ENCODE peak calls at places on chromosomes 13 and 19, in ten cellular contexts. P is CD4-positive, alpha-beta memory T cell; H is GM23248; Y is tibial artery; J is MG63; Z is CD4-positive, CD25-positive, alpha-beta regulatory T cell; N is fibroblast of lung; U is H1; S is left ventricle myocardium inferior; K is CD8-positive, alpha-beta memory T cell. E is an unnamed sample.
A peak's percentile ranks its signal among the peaks of the same experiment; 100 is the strongest.

GRCh38 chr13:33284916-33285315 is 639 bp downstream of the STARD13 start:
- DNase-seq in P (no peak), H (peak; percentile 69), Y (no peak), J (no peak), Z (no peak), N (no peak), U (no peak), S (no peak), K (no peak), E (no peak)

GRCh38 chr13:41075034-41075433 is 13.7 kb downstream of the WBP4 start:
- DNase-seq in P (no peak), H (peak; percentile 69), Y (no peak), J (no peak), Z (peak; percentile 44), N (peak; percentile 69), U (no peak), S (no peak), K (peak; percentile 41), E (no peak)

GRCh38 chr19:52896431-52897148 is 845 bp downstream of the ZNF320 start:
- DNase-seq in P (no peak), H (peak; percentile 65), Y (no peak), J (peak; percentile 9), Z (no peak), N (peak; percentile 10), U (no peak), S (no peak), K (no peak), E (no peak)

GRCh38 chr13:113533441-113533840 is 42.9 kb upstream of the DCUN1D2 start:
- DNase-seq in P (no peak), H (no peak), Y (peak; percentile 28), J (no peak), Z (no peak), N (peak; percentile 36), U (no peak), S (no peak), K (no peak), E (no peak)

GRCh38 chr19:13982773-13983172 is 23.3 kb downstream of the RFX1 start:
- DNase-seq in P (no peak), H (no peak), Y (no peak), J (no peak), Z (no peak), N (no peak), U (no peak), S (no peak), K (no peak), E (no peak)

GRCh38 chr19:2081873-2082810 is 14.0 kb downstream of the MOB3A start:
- DNase-seq in P (peak; percentile 85), H (no peak), Y (no peak), J (no peak), Z (peak; percentile 79), N (no peak), U (no peak), S (no peak), K (peak; percentile 70), E (no peak)

GRCh38 chr19:1243768-1244692 is 2.5 kb downstream of the ATP5F1D start:
- DNase-seq in P (peak; percentile 84), H (peak; percentile 94), Y (peak; percentile 94), J (peak; percentile 83), Z (peak; percentile 87), N (peak; percentile 85), U (no peak), S (peak; percentile 87), K (peak; percentile 86), E (peak; percentile 89)

GRCh38 chr13:40438999-40439797 is 227.2 kb downstream of the FOXO1 start:
- DNase-seq in P (no peak), H (peak; percentile 75), Y (no peak), J (no peak), Z (peak; percentile 58), N (peak; percentile 56), U (no peak), S (no peak), K (peak; percentile 17), E (no peak)

GRCh38 chr13:66513728-66514127 is 716.4 kb downstream of the PCDH9 start:
- DNase-seq in P (no peak), H (no peak), Y (no peak), J (no peak), Z (no peak), N (peak; percentile 31), U (no peak), S (no peak), K (no peak), E (no peak)

GRCh38 chr19:38507551-38508127 is 74.1 kb downstream of the RYR1 start:
- DNase-seq in P (no peak), H (no peak), Y (no peak), J (no peak), Z (no peak), N (no peak), U (no peak), S (no peak), K (no peak), E (no peak)

GRCh38 chr19:1809663-1810062 is 2.4 kb downstream of the ATP8B3 start:
- DNase-seq in P (no peak), H (no peak), Y (no peak), J (no peak), Z (no peak), N (no peak), U (no peak), S (no peak), K (no peak), E (no peak)

GRCh38 chr19:13718733-13719132 is 45.6 kb upstream of the MRI1 start:
- DNase-seq in P (no peak), H (peak; percentile 87), Y (no peak), J (peak; percentile 91), Z (no peak), N (peak; percentile 83), U (peak; percentile 29), S (peak; percentile 34), K (no peak), E (no peak)

DNA sequence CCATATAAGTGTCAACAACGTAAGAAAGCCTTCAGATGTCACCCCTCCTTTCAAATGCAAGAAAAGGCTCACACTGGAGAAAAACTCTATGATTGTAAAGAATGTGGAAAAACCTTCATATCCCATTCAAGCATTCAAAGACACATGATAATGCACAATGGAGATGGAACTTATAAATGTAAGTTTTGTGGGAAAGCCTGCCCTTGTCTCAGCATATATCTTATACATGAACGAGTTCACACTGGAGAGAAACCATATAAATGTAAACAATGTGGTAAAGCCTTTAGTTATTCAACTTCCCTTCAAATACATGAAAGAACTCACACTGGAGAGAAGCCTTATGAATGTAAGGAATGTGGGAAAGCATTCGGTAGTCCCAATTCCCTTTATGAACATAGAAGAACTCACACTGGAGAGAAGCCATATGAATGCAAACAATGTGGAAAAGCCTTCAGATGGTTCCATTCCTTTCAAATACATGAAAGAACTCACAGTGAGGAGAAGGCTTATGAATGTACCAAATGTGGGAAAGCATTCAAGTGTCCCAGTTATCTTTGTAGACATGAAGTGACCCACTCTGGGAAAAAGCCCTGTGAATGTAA is 11.1 kb downstream of the ZNF844 start:
- DNase-seq in P (no peak), H (peak; percentile 33), Y (no peak), J (no peak), Z (no peak), N (peak; percentile 31), U (no peak), S (no peak), K (no peak), E (no peak)
- H3K9me3 ChIP-seq in P (peaks cover 12% of the 10 kb centered on the region), H (peaks cover 22% of the 10 kb centered on the region), Y (peaks cover 99% of the 10 kb centered on the region), J (peaks cover 78% of the 10 kb centered on the region), Z (peaks cover 91% of the 10 kb centered on the region), N (peaks cover 17% of the 10 kb centered on the region), U (peaks cover 68% of the 10 kb centered on the region), S (peaks cover 100% of the 10 kb centered on the region), K (peaks cover 39% of the 10 kb centered on the region), E (peaks cover 99% of the 10 kb centered on the region)

GRCh38 chr19:9353011-9353410 is 9.8 kb upstream of the ZNF177 start:
- DNase-seq in P (no peak), H (no peak), Y (no peak), J (no peak), Z (no peak), N (no peak), U (no peak), S (no peak), K (no peak), E (no peak)
- H3K9me3 ChIP-seq in P (peaks cover 10% of the 10 kb centered on the region), H (peaks cover 7% of the 10 kb centered on the region), Y (peaks cover 97% of the 10 kb centered on the region), J (peaks cover 39% of the 10 kb centered on the region), Z (peaks cover 89% of the 10 kb centered on the region), N (no peaks in the 10 kb centered on the region), U (peaks cover 41% of the 10 kb centered on the region), S (peaks cover 100% of the 10 kb centered on the region), K (peaks cover 40% of the 10 kb centered on the region), E (peaks cover 100% of the 10 kb centered on the region)

GRCh38 chr19:58088521-58089052 is 9.4 kb downstream of the ZSCAN18 start:
- DNase-seq in P (no peak), H (no peak), Y (no peak), J (no peak), Z (no peak), N (no peak), U (no peak), S (no peak), K (no peak), E (no peak)

GRCh38 chr19:58086825-58087710 is 11.0 kb downstream of the ZSCAN18 start:
- DNase-seq in P (no peak), H (no peak), Y (no peak), J (no peak), Z (no peak), N (no peak), U (no peak), S (no peak), K (no peak), E (no peak)

GRCh38 chr19:58084596-58085347 is 13.3 kb downstream of the ZSCAN18 start:
- DNase-seq in P (no peak), H (no peak), Y (no peak), J (no peak), Z (no peak), N (no peak), U (no peak), S (no peak), K (no peak), E (no peak)

GRCh38 chr19:58089846-58090245 is 8.2 kb downstream of the ZSCAN18 start:
- DNase-seq in P (no peak), H (no peak), Y (no peak), J (no peak), Z (no peak), N (no peak), U (no peak), S (no peak), K (no peak), E (no peak)

GRCh38 chr19:58085348-58085875 is 12.6 kb downstream of the ZSCAN18 start:
- DNase-seq in P (no peak), H (no peak), Y (no peak), J (no peak), Z (no peak), N (no peak), U (no peak), S (no peak), K (no peak), E (no peak)
- H3K9me3 ChIP-seq in P (no peaks in the 10 kb centered on the region), H (no peaks in the 10 kb centered on the region), Y (peaks cover 94% of the 10 kb centered on the region), J (peaks cover 8% of the 10 kb centered on the region), Z (peaks cover 83% of the 10 kb centered on the region), N (no peaks in the 10 kb centered on the region), U (no peaks in the 10 kb centered on the region), S (peaks cover 79% of the 10 kb centered on the region), K (peaks cover 22% of the 10 kb centered on the region), E (peaks cover 14% of the 10 kb centered on the region)

DNA sequence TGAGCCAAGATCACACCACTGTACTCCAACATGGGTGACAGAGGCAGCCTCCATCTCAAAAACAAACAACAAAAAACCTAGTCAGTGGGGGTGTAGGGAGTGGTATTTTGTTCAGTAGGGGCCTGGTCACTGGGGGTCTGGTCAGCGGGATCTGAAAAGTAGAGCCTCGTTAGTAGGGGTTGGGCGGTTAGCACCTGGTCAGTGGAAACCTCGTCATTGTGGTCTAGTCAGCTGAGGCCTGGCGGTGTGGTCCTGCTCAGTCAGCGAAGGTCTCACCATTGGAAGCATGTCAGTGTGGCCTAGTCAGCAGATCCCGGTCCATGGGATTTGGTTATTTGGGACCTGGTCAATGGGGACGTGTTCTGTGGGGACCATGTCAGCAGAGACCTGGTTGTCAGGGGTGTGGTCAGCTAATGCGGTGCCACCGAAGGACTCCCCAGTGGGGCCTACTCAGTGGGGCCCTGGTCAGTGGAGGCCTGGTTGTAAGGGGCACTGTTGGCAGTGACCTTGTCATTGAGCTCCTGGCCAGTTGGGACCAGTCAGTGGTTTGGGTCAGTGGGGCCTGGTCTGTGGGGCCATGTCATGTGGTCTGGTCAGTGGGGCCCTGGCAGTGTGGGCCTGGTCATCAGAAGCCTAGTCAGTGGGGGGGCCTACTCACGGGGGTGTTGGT is 63.0 kb upstream of the TPM4 start:
- DNase-seq in P (no peak), H (no peak), Y (peak; percentile 34), J (no peak), Z (no peak), N (no peak), U (no peak), S (no peak), K (no peak), E (no peak)
- H3K9me3 ChIP-seq in P (no peaks in the 10 kb centered on the region), H (no peaks in the 10 kb centered on the region), Y (no peaks in the 10 kb centered on the region), J (no peaks in the 10 kb centered on the region), Z (no peaks in the 10 kb centered on the region), N (no peaks in the 10 kb centered on the region), U (peaks cover 46% of the 10 kb centered on the region), S (no peaks in the 10 kb centered on the region), K (no peaks in the 10 kb centered on the region), E (no peaks in the 10 kb centered on the region)